ENCODE peak calls at places on chromosome 4, in four cellular contexts. Y is uterus; E is effector memory CD4-positive, alpha-beta T cell; M is tibial nerve. O is an unnamed sample.

GRCh38 chr4:1978226-1978625 is 30.5 kb downstream of the NELFA start:
- DNase-seq in E (no peak), Y (no peak), M (no peak), O (no peak)

GRCh38 chr4:89658701-89659024 is 178.3 kb downstream of the SNCA start:
- DNase-seq in E (no peak), M (no peak), Y (no peak), O (no peak)

GRCh38 chr4:70601422-70602039 is 9.5 kb downstream of the AMBN start:
- DNase-seq in E (peak; percentile 27), Y (peak; percentile 20), M (no peak), O (peak; percentile 45)

GRCh38 chr4:184962125-184962638 is 56.1 kb upstream of the HELT start:
- DNase-seq in E (no peak), Y (no peak), M (no peak), O (no peak)

GRCh38 chr4:83905952-83906351 is 370.0 kb downstream of the GPAT3 start:
- DNase-seq in M (no peak), E (no peak), Y (no peak), O (no peak)

GRCh38 chr4:184267206-184267608 is 49.5 kb upstream of the ENPP6 start:
- DNase-seq in M (no peak), Y (no peak), E (no peak), O (no peak)

GRCh38 chr4:90061881-90062280 is 65.3 kb upstream of the CCSER1 start:
- DNase-seq in M (no peak), E (no peak), Y (no peak), O (no peak)

GRCh38 chr4:110484767-110485166 is 8.8 kb downstream of the ENPEP start:
- DNase-seq in Y (peak; percentile 72), M (no peak), E (no peak), O (no peak)

GRCh38 chr4:24471623-24472510 is 112.5 kb downstream of the DHX15 start:
- DNase-seq in Y (peak; percentile 16), E (no peak), M (no peak), O (no peak)

GRCh38 chr4:101977096-101977495 is 186.6 kb downstream of the BANK1 start:
- DNase-seq in E (no peak), M (no peak), Y (no peak), O (no peak)

GRCh38 chr4:181819951-181820350 is 423.3 kb upstream of the TENM3 start:
- DNase-seq in Y (no peak), M (no peak), E (no peak), O (no peak)

GRCh38 chr4:153384160-153384559 is 39.7 kb downstream of the MND1 start:
- DNase-seq in E (no peak), M (no peak), Y (no peak), O (no peak)

GRCh38 chr4:16067515-16067914 is 16.3 kb downstream of the PROM1 start:
- DNase-seq in Y (no peak), E (no peak), M (no peak), O (no peak)

GRCh38 chr4:74328501-74328900 is 20.2 kb downstream of the EPGN start:
- DNase-seq in E (no peak), M (no peak), Y (no peak), O (no peak)

GRCh38 chr4:184644553-184645307 is 4.5 kb downstream of the CASP3 start:
- DNase-seq in E (no peak), M (no peak), Y (no peak), O (no peak)

GRCh38 chr4:73836373-73837269 is at the start of gene CXCL6:
- DNase-seq in M (peak; percentile 12), E (no peak), Y (no peak), O (no peak)

GRCh38 chr4:182863501-182863900 is 53.7 kb downstream of the DCTD start:
- DNase-seq in M (no peak), Y (no peak), E (no peak), O (no peak)

GRCh38 chr4:133146574-133147198 is 2.4 kb upstream of the PCDH10 start:
- DNase-seq in Y (peak; percentile 25), E (no peak), M (no peak), O (no peak)

GRCh38 chr4:102438396-102438795 is 62.8 kb upstream of the NFKB1 start:
- DNase-seq in Y (no peak), E (no peak), M (no peak), O (no peak)

GRCh38 chr4:16969696-16970135 is 71.3 kb upstream of the LDB2 start:
- DNase-seq in Y (peak; percentile 67), E (no peak), M (no peak), O (no peak)

GRCh38 chr4:107654694-107655093 is 65.3 kb downstream of the PAPSS1 start:
- DNase-seq in Y (no peak), E (no peak), M (no peak), O (no peak)

GRCh38 chr4:119683518-119683917 is 54.9 kb upstream of the PDE5A start:
- DNase-seq in Y (no peak), M (no peak), E (no peak), O (no peak)

GRCh38 chr4:144597171-144597570 is 48.8 kb upstream of the HHIP start:
- DNase-seq in E (no peak), Y (no peak), M (no peak), O (no peak)

GRCh38 chr4:134027931-134028330 is 173.7 kb downstream of the PABPC4L start:
- DNase-seq in E (no peak), Y (no peak), M (no peak), O (no peak)

GRCh38 chr4:152981278-152981677 is 45.2 kb downstream of the FHDC1 start:
- DNase-seq in M (no peak), Y (no peak), E (no peak), O (no peak)

GRCh38 chr4:40909363-40909876 is 159.7 kb downstream of the NSUN7 start:
- DNase-seq in Y (peak; percentile 25), M (no peak), E (no peak), O (no peak)

GRCh38 chr4:2066011-2066551 is 7.0 kb downstream of the NAT8L start:
- DNase-seq in E (no peak), Y (no peak), M (no peak), O (no peak)

GRCh38 chr4:158754385-158755180 is 14.2 kb upstream of the FNIP2 start:
- DNase-seq in Y (no peak), E (no peak), M (no peak), O (no peak)

DNA sequence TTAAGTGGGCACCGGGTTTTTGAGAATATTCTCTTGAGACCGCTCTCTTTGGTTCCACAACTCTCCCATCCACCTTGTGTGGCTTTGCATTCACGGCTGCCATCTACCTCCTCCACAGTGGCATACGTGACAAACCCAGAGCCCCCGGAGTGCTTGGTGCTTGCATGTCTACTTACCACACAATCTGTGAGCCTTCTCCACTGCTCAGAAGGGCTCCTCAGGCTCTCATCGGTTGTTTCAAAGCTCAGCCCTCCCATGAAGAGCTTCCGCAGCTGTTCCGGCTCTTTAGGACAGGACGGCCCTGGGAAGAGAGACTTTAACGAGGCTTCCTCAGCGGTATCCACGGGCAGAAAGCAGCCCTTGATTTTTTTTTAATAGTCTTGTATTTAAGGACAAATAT is 167.6 kb upstream of the ANK2 start:
- DNase-seq in Y (peak; percentile 30), E (no peak), M (no peak), O (no peak)
- H3K4me3 ChIP-seq in Y (peak overlapping the region; percentile 19), E (no peak overlapping the region), M (peak overlapping the region; percentile 31), O (no peak overlapping the region)

GRCh38 chr4:128582319-128582948 is 227.1 kb upstream of the JADE1 start:
- DNase-seq in M (no peak), Y (no peak), E (no peak), O (no peak)
- H3K4me3 ChIP-seq in M (no peak overlapping the region), Y (no peak overlapping the region), E (no peak overlapping the region), O (no peak overlapping the region)

DNA sequence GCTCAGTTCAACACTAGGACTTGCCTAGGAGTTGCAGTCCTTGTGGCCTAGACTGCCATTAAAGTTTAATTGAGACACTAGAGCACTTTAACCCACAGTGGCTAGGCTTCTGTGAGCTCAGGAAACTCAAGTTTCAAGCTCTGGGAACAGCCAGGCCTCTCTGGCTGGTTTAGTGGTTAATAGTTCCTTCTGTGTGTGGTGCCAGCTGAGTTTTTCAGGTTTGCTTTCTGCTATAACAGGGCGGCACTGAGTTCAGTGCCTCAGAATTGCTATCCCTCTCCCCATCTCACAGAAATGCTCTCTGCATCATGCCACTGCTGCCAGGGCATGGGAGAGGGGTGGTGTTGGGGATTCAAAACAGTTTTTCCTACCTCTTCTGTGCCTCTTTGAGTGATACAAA is 15.9 kb downstream of the MMAA start:
- DNase-seq in Y (no peak), M (no peak), E (no peak), O (no peak)
- H3K4me3 ChIP-seq in Y (no peak overlapping the region), M (no peak overlapping the region), E (no peak overlapping the region), O (no peak overlapping the region)

DNA sequence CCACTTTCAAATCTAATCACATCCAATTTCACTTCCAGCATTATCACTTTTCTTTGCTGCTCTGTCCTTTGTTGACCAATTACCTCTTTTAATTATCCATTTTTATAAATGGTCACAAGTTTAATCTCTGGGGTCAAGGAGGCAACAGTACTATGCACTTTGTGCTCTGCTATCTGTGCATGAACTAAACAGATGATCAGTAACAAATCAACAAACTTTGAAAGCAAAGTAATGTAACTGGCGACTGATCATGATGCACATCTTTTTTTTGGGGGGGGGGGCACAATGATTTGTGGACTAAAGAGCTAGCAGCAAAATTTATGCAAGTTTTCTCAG is 1.5 kb upstream of the SEC31A start:
- DNase-seq in M (no peak), E (no peak), Y (no peak), O (no peak)
- H3K4me3 ChIP-seq in M (no peak overlapping the region), E (no peak overlapping the region), Y (no peak overlapping the region), O (no peak overlapping the region)